ENCODE peak calls at places on chromosomes 12 and 14, in five cellular contexts. G is H7, C is RKO, H is retina, F is ascending aorta. Z is an unnamed sample.

GRCh38 chr14:99389171-99389826 is 91.4 kb downstream of the SETD3 start:
- DNase-seq in F (no peak), H (no peak), G (peak; percentile 96), C (peak; percentile 37), Z (no peak)

GRCh38 chr12:34340534-34341361 is 318.5 kb downstream of the ALG10 start:
- DNase-seq in H (no peak), F (no peak), G (peak; percentile 27), C (no peak), Z (no peak)

GRCh38 chr14:61320806-61321384 is 484 bp upstream of the PRKCH start:
- DNase-seq in C (no peak), F (no peak), H (no peak), G (peak; percentile 40), Z (no peak)

GRCh38 chr12:57772429-57773322 is at the start of gene EEF1AKMT3:
- DNase-seq in G (peak; percentile 86), F (peak; percentile 85), H (no peak), C (peak; percentile 66), Z (peak; percentile 46)

GRCh38 chr12:93766371-93766770 is 89.2 kb downstream of the CRADD start:
- DNase-seq in F (no peak), G (no peak), C (no peak), H (no peak), Z (no peak)

GRCh38 chr12:1907652-1908611 is 10.5 kb downstream of the CACNA2D4 start:
- DNase-seq in G (peak; percentile 44), H (no peak), F (peak; percentile 60), C (no peak), Z (no peak)

GRCh38 chr12:90090929-90091651 is 382.5 kb upstream of the ATP2B1 start:
- DNase-seq in C (peak; percentile 93), H (no peak), F (peak; percentile 68), G (no peak), Z (no peak)

GRCh38 chr12:91778091-91778819 is 367.4 kb downstream of the BTG1 start:
- DNase-seq in H (no peak), C (no peak), G (no peak), F (no peak), Z (no peak)

GRCh38 chr12:131929530-131930456 is 717 bp downstream of the PUS1 start:
- DNase-seq in F (no peak), C (peak; percentile 26), H (peak; percentile 56), G (peak; percentile 91), Z (no peak)

GRCh38 chr14:38211258-38211735 is 3.6 kb downstream of the SSTR1 start:
- DNase-seq in H (peak; percentile 50), F (no peak), G (peak; percentile 60), C (no peak), Z (no peak)

GRCh38 chr14:58535084-58535483 is 102.7 kb upstream of the DACT1 start:
- DNase-seq in C (no peak), F (no peak), H (no peak), G (no peak), Z (no peak)

GRCh38 chr12:58025431-58025830 is 84.1 kb downstream of the ATP23 start:
- DNase-seq in G (no peak), F (no peak), C (no peak), H (no peak), Z (no peak)

GRCh38 chr12:68565391-68565903 is 45.3 kb upstream of the RAP1B start:
- DNase-seq in H (no peak), F (no peak), G (no peak), C (peak; percentile 85), Z (no peak)

GRCh38 chr14:95215094-95215493 is 57.8 kb upstream of the DICER1 start:
- DNase-seq in H (no peak), G (no peak), C (no peak), F (no peak), Z (no peak)

GRCh38 chr12:106170285-106170684 is 31.5 kb upstream of the NUAK1 start:
- DNase-seq in F (no peak), C (peak; percentile 26), G (no peak), H (no peak), Z (no peak)

GRCh38 chr12:71938728-71939385 is at the start of gene TPH2:
- DNase-seq in H (peak; percentile 85), C (peak; percentile 71), G (peak; percentile 36), F (no peak), Z (peak; percentile 15)

GRCh38 chr12:86484473-86484872 is 228.3 kb upstream of the MGAT4C start:
- DNase-seq in H (no peak), G (no peak), C (no peak), F (no peak), Z (no peak)

GRCh38 chr14:61620130-61620946 is 75.0 kb upstream of the HIF1A start:
- DNase-seq in C (no peak), G (no peak), F (no peak), H (no peak), Z (no peak)

GRCh38 chr14:93430889-93431670 is at the start of gene UNC79:
- DNase-seq in F (no peak), C (no peak), G (peak; percentile 83), H (peak; percentile 78), Z (no peak)

GRCh38 chr12:104589215-104589614 is 132.5 kb downstream of the CHST11 start:
- DNase-seq in C (no peak), F (no peak), G (no peak), H (no peak), Z (no peak)

GRCh38 chr12:60191676-60192359 is 596.0 kb downstream of the SLC16A7 start:
- DNase-seq in G (no peak), C (no peak), F (no peak), H (no peak), Z (no peak)

GRCh38 chr12:69648476-69648875 is 37.8 kb upstream of the LRRC10 start:
- DNase-seq in G (no peak), C (peak; percentile 86), H (no peak), F (no peak), Z (no peak)

GRCh38 chr12:132724506-132725220 is 14.0 kb downstream of the PGAM5 start:
- DNase-seq in G (peak; percentile 62), F (no peak), H (peak; percentile 21), C (no peak), Z (no peak)

GRCh38 chr14:69880851-69881250 is 1.6 kb downstream of the SMOC1 start:
- DNase-seq in F (no peak), H (no peak), C (no peak), G (no peak), Z (no peak)

GRCh38 chr14:25049127-25049558 is 804 bp downstream of the STXBP6 start:
- DNase-seq in H (no peak), C (no peak), G (no peak), F (no peak), Z (no peak)

GRCh38 chr14:68503186-68503825 is 289.6 kb downstream of the ZFP36L1 start:
- DNase-seq in G (no peak), F (no peak), C (no peak), H (no peak), Z (no peak)

GRCh38 chr14:74506408-74506807 is 12.8 kb downstream of the ISCA2 start:
- DNase-seq in G (peak; percentile 28), C (no peak), F (no peak), H (no peak), Z (no peak)

GRCh38 chr12:67742461-67742860 is 93.9 kb downstream of the DYRK2 start:
- DNase-seq in H (no peak), C (no peak), G (peak; percentile 7), F (no peak), Z (no peak)

GRCh38 chr14:63276492-63277342 is 42.0 kb downstream of the GPHB5 start:
- DNase-seq in H (peak; percentile 57), C (peak; percentile 84), G (peak; percentile 64), F (no peak), Z (no peak)

Z was measured in mucosa of gallbladder.